ENCODE peak calls at places on chromosomes 4 and X, in seven cellular contexts. O is stimulated activated naive CD8-positive, alpha-beta T cell treated with anti-CD3 and anti-CD28 coated beads, Interleukin-15, amount 100 ng/mL, for 72 hours; E is nephron progenitor cell; F is dermis microvascular lymphatic vessel endothelial cell; X is stimulated activated CD4-positive, alpha-beta T cell treated with anti-CD3 and anti-CD28 coated beads, TNF-alpha, amount 100 ng/mL, for 24 hours; Z is H54; J is left lobe of liver. H is an unnamed sample.

GRCh38 chr4:72394264-72394663 is 174.8 kb downstream of the ADAMTS3 start:
- DNase-seq in X (no peak), O (no peak), J (no peak), F (no peak), Z (no peak), E (no peak), H (no peak)

GRCh38 chr4:151939670-151940069 is 178.9 kb upstream of the GATB start:
- DNase-seq in J (no peak), F (no peak), O (no peak), E (no peak), X (no peak), Z (no peak), H (no peak)

GRCh38 chr4:138542191-138542771 is 300.1 kb upstream of the SLC7A11 start:
- DNase-seq in Z (no peak), F (no peak), X (no peak), O (no peak), J (no peak), E (no peak), H (peak)

GRCh38 chr4:32789026-32789608 is 2068.9 kb downstream of the PCDH7 start:
- DNase-seq in Z (peak), O (no peak), E (no peak), F (no peak), J (no peak), X (no peak), H (peak)

GRCh38 chr4:113979157-113979972 is at the start of gene ARSJ:
- DNase-seq in F (peak), J (peak), X (no peak), O (peak), E (peak), Z (peak), H (no peak)

GRCh38 chr4:55359397-55359916 is 13.4 kb downstream of the SRD5A3 start:
- DNase-seq in O (no peak), F (no peak), Z (no peak), E (no peak), J (no peak), X (no peak), H (no peak)

GRCh38 chrX:46876901-46877300 is 35.3 kb upstream of the JADE3 start:
- DNase-seq in E (no peak), O (no peak), Z (no peak), X (no peak), F (no peak), J (no peak), H (no peak)

GRCh38 chr4:35652197-35652596 is 592.1 kb downstream of the ARAP2 start:
- DNase-seq in J (no peak), X (no peak), Z (no peak), F (no peak), O (no peak), E (no peak), H (no peak)

GRCh38 chrX:147853701-147854100 is 58.0 kb upstream of the FMR1 start:
- DNase-seq in O (no peak), Z (no peak), X (no peak), E (no peak), J (no peak), F (no peak), H (no peak)

H was measured in PC-9.